ENCODE peak calls at places on chromosomes 7 and 10, in six cellular contexts. One of them, this sample, is unnamed.

GRCh38 chr10:47316131-47316530 is 6.1 kb upstream of the GDF2 start:
- DNase-seq in PC-3: no peak
- DNase-seq in fibroblast of lung: no peak
- DNase-seq in MM.1S: no peak
- DNase-seq in H1: no peak
- DNase-seq in GM23248: no peak
- DNase-seq in this sample: no peak

GRCh38 chr7:22452142-22452763 is 47.7 kb downstream of the STEAP1B start:
- DNase-seq in PC-3: peak; percentile 73
- DNase-seq in fibroblast of lung: peak; percentile 30
- DNase-seq in MM.1S: no peak
- DNase-seq in H1: peak; percentile 25
- DNase-seq in GM23248: peak; percentile 54
- DNase-seq in this sample: peak; percentile 30

GRCh38 chr7:151759591-151760042 is 117.3 kb downstream of the PRKAG2 start:
- DNase-seq in PC-3: peak; percentile 76
- DNase-seq in fibroblast of lung: peak; percentile 52
- DNase-seq in MM.1S: peak; percentile 71
- DNase-seq in H1: peak; percentile 49
- DNase-seq in GM23248: peak; percentile 75
- DNase-seq in this sample: peak; percentile 67

GRCh38 chr7:25947669-25948516 is 204.1 kb upstream of the NFE2L3 start:
- DNase-seq in PC-3: no peak
- DNase-seq in fibroblast of lung: peak; percentile 11
- DNase-seq in MM.1S: peak; percentile 78
- DNase-seq in H1: no peak
- DNase-seq in GM23248: no peak
- DNase-seq in this sample: no peak

GRCh38 chr10:57972783-57973182 is 294.9 kb downstream of the IPMK start:
- DNase-seq in PC-3: no peak
- DNase-seq in fibroblast of lung: no peak
- DNase-seq in MM.1S: no peak
- DNase-seq in H1: no peak
- DNase-seq in GM23248: peak; percentile 50
- DNase-seq in this sample: no peak

GRCh38 chr7:152872745-152873118 is 113.2 kb downstream of the ACTR3B start:
- DNase-seq in PC-3: no peak
- DNase-seq in fibroblast of lung: no peak
- DNase-seq in MM.1S: no peak
- DNase-seq in H1: no peak
- DNase-seq in GM23248: no peak
- DNase-seq in this sample: no peak

GRCh38 chr7:69208848-69209247 is 389.4 kb upstream of the AUTS2 start:
- DNase-seq in PC-3: no peak
- DNase-seq in fibroblast of lung: no peak
- DNase-seq in MM.1S: peak; percentile 73
- DNase-seq in H1: no peak
- DNase-seq in GM23248: no peak
- DNase-seq in this sample: no peak

GRCh38 chr7:151940048-151940845 is 16.0 kb upstream of the GALNTL5 start:
- DNase-seq in PC-3: peak; percentile 94
- DNase-seq in fibroblast of lung: peak; percentile 60
- DNase-seq in MM.1S: no peak
- DNase-seq in H1: no peak
- DNase-seq in GM23248: peak; percentile 82
- DNase-seq in this sample: no peak

GRCh38 chr10:88064608-88065383 is 201.4 kb downstream of the PTEN start:
- DNase-seq in PC-3: no peak
- DNase-seq in fibroblast of lung: peak; percentile 25
- DNase-seq in MM.1S: peak; percentile 71
- DNase-seq in H1: no peak
- DNase-seq in GM23248: peak; percentile 67
- DNase-seq in this sample: peak; percentile 69

GRCh38 chr7:127586346-127586745 is 950 bp upstream of the GCC1 start:
- DNase-seq in PC-3: peak; percentile 42
- DNase-seq in fibroblast of lung: no peak
- DNase-seq in MM.1S: no peak
- DNase-seq in H1: no peak
- DNase-seq in GM23248: no peak
- DNase-seq in this sample: no peak

GRCh38 chr10:93076871-93077270 is 3.2 kb downstream of the CYP26A1 start:
- DNase-seq in PC-3: no peak
- DNase-seq in fibroblast of lung: no peak
- DNase-seq in MM.1S: no peak
- DNase-seq in H1: no peak
- DNase-seq in GM23248: no peak
- DNase-seq in this sample: no peak

GRCh38 chr10:7671121-7671520 is 4.4 kb upstream of the ITIH5 start:
- DNase-seq in PC-3: no peak
- DNase-seq in fibroblast of lung: no peak
- DNase-seq in MM.1S: no peak
- DNase-seq in H1: no peak
- DNase-seq in GM23248: peak; percentile 17
- DNase-seq in this sample: no peak

GRCh38 chr10:43209651-43210141 is 57.2 kb downstream of the RASGEF1A start:
- DNase-seq in PC-3: no peak
- DNase-seq in fibroblast of lung: no peak
- DNase-seq in MM.1S: no peak
- DNase-seq in H1: no peak
- DNase-seq in GM23248: no peak
- DNase-seq in this sample: no peak

GRCh38 chr10:34489436-34489835 is 325.7 kb downstream of the PARD3 start:
- DNase-seq in PC-3: no peak
- DNase-seq in fibroblast of lung: no peak
- DNase-seq in MM.1S: no peak
- DNase-seq in H1: no peak
- DNase-seq in GM23248: no peak
- DNase-seq in this sample: no peak

GRCh38 chr10:133324198-133324792 is 12.4 kb downstream of the CALY start:
- DNase-seq in PC-3: peak; percentile 36
- DNase-seq in fibroblast of lung: peak; percentile 58
- DNase-seq in MM.1S: peak; percentile 37
- DNase-seq in H1: no peak
- DNase-seq in GM23248: peak; percentile 72
- DNase-seq in this sample: peak; percentile 89

GRCh38 chr10:127577376-127577775 is 28.3 kb downstream of the NPS start:
- DNase-seq in PC-3: peak; percentile 26
- DNase-seq in fibroblast of lung: peak; percentile 18
- DNase-seq in MM.1S: no peak
- DNase-seq in H1: no peak
- DNase-seq in GM23248: peak; percentile 42
- DNase-seq in this sample: no peak

DNA sequence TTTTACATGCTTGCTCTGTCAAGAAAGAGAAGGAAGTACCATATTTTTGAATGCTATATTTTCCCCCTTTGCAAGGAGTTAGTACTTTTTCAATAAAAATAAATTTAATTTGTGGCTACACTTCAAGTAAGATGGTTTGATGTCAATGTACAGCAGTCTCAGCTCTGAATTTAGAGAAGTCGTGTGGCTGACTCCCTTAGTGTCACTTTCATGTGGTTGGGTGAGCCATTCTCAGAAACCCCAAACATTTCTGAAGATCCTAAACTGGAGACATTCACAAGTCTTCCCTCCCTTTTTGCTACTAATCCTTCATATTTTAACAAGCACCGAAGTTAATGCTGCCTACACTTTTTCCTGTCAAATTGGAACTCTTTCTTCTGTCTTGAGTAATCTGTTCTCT is 244.4 kb downstream of the DYNC1I1 start:
- DNase-seq in PC-3: no peak
- DNase-seq in fibroblast of lung: no peak
- DNase-seq in MM.1S: no peak
- DNase-seq in H1: no peak
- DNase-seq in GM23248: no peak
- DNase-seq in this sample: peak; percentile 17
- H3K4me3 ChIP-seq in PC-3: no peak overlapping the region
- H3K4me3 ChIP-seq in fibroblast of lung: no peak overlapping the region
- H3K4me3 ChIP-seq in MM.1S: no peak overlapping the region
- H3K4me3 ChIP-seq in H1: no peak overlapping the region
- H3K4me3 ChIP-seq in GM23248: no peak overlapping the region
- H3K4me3 ChIP-seq in this sample: no peak overlapping the region

DNA sequence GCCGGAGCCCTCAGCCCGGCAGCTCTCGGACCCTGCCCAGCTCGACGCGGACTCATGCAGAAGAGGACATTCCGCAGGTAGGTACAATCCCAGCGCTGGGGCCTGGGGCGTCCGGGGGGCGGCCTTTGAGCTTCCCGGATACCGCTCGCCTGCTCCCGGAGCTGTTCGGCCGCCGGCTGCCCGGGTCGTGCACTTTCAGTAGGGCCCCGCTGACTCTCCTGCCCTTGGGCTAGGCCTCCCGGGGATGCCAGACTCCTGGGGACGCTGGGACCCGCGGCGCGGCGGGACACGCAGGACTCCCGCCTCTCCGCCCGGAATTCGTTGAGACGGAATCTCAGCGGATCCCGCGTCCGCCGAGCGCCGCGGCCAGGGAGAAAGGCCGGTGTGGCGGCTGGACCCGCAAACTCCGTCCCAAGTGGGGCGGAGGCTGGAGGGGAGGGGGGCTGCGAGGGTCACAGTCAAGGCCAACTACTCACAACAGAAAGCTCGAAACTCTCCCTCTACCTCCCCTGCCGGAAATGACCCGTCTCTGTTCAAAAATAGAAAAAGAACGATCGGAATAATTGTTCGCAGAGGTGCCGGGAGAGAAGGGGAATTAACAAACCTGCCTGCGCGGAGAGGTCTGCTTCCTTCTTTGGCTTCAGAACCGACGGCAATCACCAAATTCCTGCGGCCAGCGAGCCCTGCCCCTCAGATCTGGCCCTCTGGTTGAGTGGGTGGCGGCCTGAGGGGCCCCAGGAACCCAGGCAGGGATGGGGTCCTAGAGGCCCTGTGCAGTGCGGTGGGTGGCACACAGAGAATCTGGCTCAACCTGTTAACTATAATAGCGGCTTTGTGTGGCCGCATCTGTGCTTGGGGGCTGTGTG is 9.2 kb downstream of the TLX1 start:
- DNase-seq in PC-3: no peak
- DNase-seq in fibroblast of lung: no peak
- DNase-seq in MM.1S: no peak
- DNase-seq in H1: no peak
- DNase-seq in GM23248: no peak
- DNase-seq in this sample: no peak
- TF ChIP-seq EZH2 in PC-3: no peak
- TF ChIP-seq EZH2 in fibroblast of lung: no peak
- TF ChIP-seq EZH2 in MM.1S: no peak
- TF ChIP-seq EZH2 in H1: peak; percentile 93
- TF ChIP-seq EZH2 in GM23248: no peak
- TF ChIP-seq EZH2 in this sample: no peak

DNA sequence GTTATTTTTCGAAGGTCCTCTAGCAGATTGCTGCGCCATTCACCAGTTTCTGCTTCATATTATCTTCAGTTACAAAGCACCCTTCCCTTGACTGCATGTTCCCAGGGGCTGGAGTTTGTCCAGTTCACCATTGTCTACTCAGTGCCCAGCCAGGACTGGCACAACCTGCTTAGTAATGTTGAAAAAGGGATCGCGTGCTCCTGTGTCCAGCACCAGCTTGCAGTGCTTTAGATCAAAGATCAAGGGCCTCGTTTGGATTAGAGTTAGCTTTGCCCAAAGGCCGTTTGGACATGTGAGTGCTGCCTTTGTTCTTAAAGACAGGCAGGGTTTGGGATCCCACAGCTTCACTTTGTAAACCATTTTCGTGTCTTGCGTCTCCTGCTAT is 867 bp downstream of the ATP6V0E2 start:
- DNase-seq in PC-3: peak; percentile 3
- DNase-seq in fibroblast of lung: no peak
- DNase-seq in MM.1S: no peak
- DNase-seq in H1: no peak
- DNase-seq in GM23248: no peak
- DNase-seq in this sample: no peak
- H3K4me3 ChIP-seq in PC-3: peak overlapping the region; percentile 92
- H3K4me3 ChIP-seq in fibroblast of lung: peak overlapping the region; percentile 86
- H3K4me3 ChIP-seq in MM.1S: peak overlapping the region; percentile 90
- H3K4me3 ChIP-seq in H1: peak overlapping the region; percentile 48
- H3K4me3 ChIP-seq in GM23248: peak overlapping the region; percentile 77
- H3K4me3 ChIP-seq in this sample: peak overlapping the region; percentile 67

GRCh38 chr10:101123815-101124617 is 7.1 kb upstream of the TLX1 start:
- DNase-seq in PC-3: no peak
- DNase-seq in fibroblast of lung: no peak
- DNase-seq in MM.1S: no peak
- DNase-seq in H1: no peak
- DNase-seq in GM23248: no peak
- DNase-seq in this sample: no peak
- TF ChIP-seq EZH2 in PC-3: no peak
- TF ChIP-seq EZH2 in fibroblast of lung: peak; percentile 95
- TF ChIP-seq EZH2 in MM.1S: no peak
- TF ChIP-seq EZH2 in H1: peak; percentile 73
- TF ChIP-seq EZH2 in GM23248: no peak
- TF ChIP-seq EZH2 in this sample: no peak

DNA sequence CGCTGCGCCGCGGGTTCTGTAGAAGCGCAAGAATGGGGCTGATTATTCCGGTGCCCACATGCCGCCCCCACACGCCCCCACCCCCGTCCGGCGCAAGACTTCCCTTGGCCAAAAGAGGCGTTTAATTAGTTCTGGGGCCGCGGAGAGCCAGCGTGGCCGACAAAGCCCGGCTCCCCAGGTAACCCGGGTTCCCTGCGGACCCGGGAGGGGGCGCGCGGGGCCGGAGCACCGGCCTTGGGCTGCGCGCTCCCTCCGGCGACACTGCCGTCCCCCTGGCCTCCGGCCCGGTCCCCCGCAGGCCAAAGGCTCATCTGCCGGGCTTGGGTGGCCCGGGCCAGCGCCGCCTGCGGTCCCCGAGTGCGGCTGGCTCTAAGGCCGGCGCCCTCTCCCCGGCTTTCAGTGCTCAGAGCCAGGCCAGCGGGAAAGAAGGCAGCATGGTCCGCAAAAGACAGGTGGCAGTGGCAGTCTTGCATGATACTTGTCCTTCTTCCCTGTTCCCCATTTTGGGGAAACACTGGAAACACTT is 18.5 kb upstream of the PTF1A start:
- DNase-seq in PC-3: no peak
- DNase-seq in fibroblast of lung: no peak
- DNase-seq in MM.1S: no peak
- DNase-seq in H1: no peak
- DNase-seq in GM23248: no peak
- DNase-seq in this sample: no peak
- H3K4me3 ChIP-seq in PC-3: no peak overlapping the region
- H3K4me3 ChIP-seq in fibroblast of lung: no peak overlapping the region
- H3K4me3 ChIP-seq in MM.1S: no peak overlapping the region
- H3K4me3 ChIP-seq in H1: peak overlapping the region; percentile 28
- H3K4me3 ChIP-seq in GM23248: no peak overlapping the region
- H3K4me3 ChIP-seq in this sample: no peak overlapping the region

DNA sequence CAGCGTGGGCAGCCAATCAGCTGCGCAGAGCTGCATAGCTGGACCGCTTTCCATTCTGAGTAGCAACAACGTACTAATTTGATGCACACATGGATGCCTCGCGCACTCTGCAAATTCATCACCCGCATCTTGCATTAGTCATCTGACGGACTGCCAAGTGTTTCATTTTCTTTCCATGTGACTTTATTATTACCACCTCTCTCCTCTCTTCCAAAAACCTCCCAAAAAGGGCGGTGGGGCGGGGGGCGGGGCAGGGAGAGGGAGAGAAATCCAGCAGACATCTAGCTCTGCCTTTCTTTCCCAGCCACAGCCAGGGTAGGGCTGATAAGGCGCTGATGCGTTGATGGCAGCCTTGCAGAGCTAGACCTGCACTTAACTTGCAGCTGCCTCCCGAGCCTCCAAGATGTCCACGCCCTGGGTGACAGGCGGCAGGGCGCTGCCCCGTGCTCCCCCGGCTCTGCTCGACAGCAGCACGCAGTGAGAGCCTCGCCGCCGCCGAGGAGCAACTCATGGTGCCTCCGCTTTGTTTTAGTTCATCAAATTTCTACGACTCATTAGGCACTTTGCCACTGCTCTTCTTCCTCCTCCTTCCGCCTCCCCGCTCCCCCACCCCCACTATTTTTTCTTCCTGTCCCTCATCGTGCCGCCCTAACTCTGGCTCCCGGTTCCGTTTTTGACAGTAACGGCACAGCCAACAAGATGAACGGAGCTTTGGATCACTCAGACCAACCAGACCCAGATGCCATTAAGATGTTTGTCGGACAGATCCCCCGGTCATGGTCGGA is 147.3 kb downstream of the CELF2 start:
- DNase-seq in PC-3: no peak
- DNase-seq in fibroblast of lung: peak; percentile 91
- DNase-seq in MM.1S: peak; percentile 86
- DNase-seq in H1: no peak
- DNase-seq in GM23248: peak; percentile 93
- DNase-seq in this sample: peak; percentile 79
- TF ChIP-seq EZH2 in PC-3: no peak
- TF ChIP-seq EZH2 in fibroblast of lung: no peak
- TF ChIP-seq EZH2 in MM.1S: no peak
- TF ChIP-seq EZH2 in H1: no peak
- TF ChIP-seq EZH2 in GM23248: no peak
- TF ChIP-seq EZH2 in this sample: no peak